ENCODE peak calls at places on chromosomes 13 and 19, in seven cellular contexts. K, S, X, L, P, V and G are unnamed samples.

GRCh38 chr13:74258951-74259350 is 124.7 kb upstream of the KLF12 start:
- DNase-seq in S (no peak), P (no peak), X (no peak), V (no peak), L (no peak), K (no peak), G (no peak)

GRCh38 chr13:29111446-29111845 is 291.3 kb downstream of the MTUS2 start:
- DNase-seq in K (no peak), V (no peak), S (no peak), X (no peak), L (no peak), P (no peak), G (no peak)

GRCh38 chr19:16605552-16605951 is 22.5 kb downstream of the MED26 start:
- DNase-seq in S (no peak), V (no peak), K (no peak), X (no peak), L (no peak), P (no peak), G (no peak)

GRCh38 chr13:93080587-93080986 is 146.0 kb upstream of the GPC6 start:
- DNase-seq in K (no peak), V (no peak), L (no peak), X (no peak), S (no peak), P (peak), G (no peak)

GRCh38 chr19:54903303-54903702 is 2.6 kb upstream of the NCR1 start:
- DNase-seq in K (no peak), S (no peak), V (no peak), X (no peak), P (no peak), L (no peak), G (no peak)

GRCh38 chr13:34738251-34739170 is 203.6 kb upstream of the NBEA start:
- DNase-seq in S (no peak), L (no peak), V (no peak), X (no peak), P (no peak), K (no peak), G (no peak)

GRCh38 chr19:40806385-40807146 is 7.6 kb downstream of the EGLN2 start:
- DNase-seq in S (peak), P (peak), V (peak), L (peak), X (peak), K (peak), G (peak)

GRCh38 chr13:27403252-27403678 is 21.2 kb upstream of the GTF3A start:
- DNase-seq in X (no peak), S (no peak), L (no peak), P (peak), K (no peak), V (no peak), G (peak)

GRCh38 chr19:1027020-1027952 is 878 bp downstream of the CNN2 start:
- DNase-seq in K (no peak), V (no peak), X (no peak), P (no peak), S (peak), L (no peak), G (no peak)

GRCh38 chr19:54164369-54165068 is 5.0 kb upstream of the LENG1 start:
- DNase-seq in L (peak), V (no peak), P (peak), S (peak), X (no peak), K (no peak), G (peak)

GRCh38 chr19:42246143-42246868 is 3.9 kb upstream of the GSK3A start:
- DNase-seq in V (peak), X (no peak), K (peak), L (no peak), S (peak), P (peak), G (peak)

GRCh38 chr13:28657784-28658538 is 969 bp upstream of the POMP start:
- DNase-seq in L (no peak), V (no peak), S (no peak), X (no peak), P (no peak), K (no peak), G (peak)

GRCh38 chr13:40677064-40677463 is 10.6 kb upstream of the FOXO1 start:
- DNase-seq in P (no peak), S (no peak), X (no peak), L (no peak), K (no peak), V (no peak), G (no peak)

GRCh38 chr19:35264281-35265125 is 4.3 kb upstream of the USF2 start:
- DNase-seq in L (no peak), X (no peak), S (no peak), P (peak), V (peak), K (no peak), G (no peak)

GRCh38 chr13:21060063-21060826 is 1.1 kb downstream of the LATS2 start:
- DNase-seq in P (peak), K (no peak), S (peak), V (peak), L (no peak), X (no peak), G (peak)

GRCh38 chr19:41089955-41090354 is 1.7 kb downstream of the CYP2A13 start:
- DNase-seq in K (no peak), P (no peak), X (no peak), S (no peak), L (no peak), V (no peak), G (no peak)

GRCh38 chr19:13806728-13807127 is 11.5 kb downstream of the ZSWIM4 start:
- DNase-seq in V (no peak), S (no peak), P (no peak), X (no peak), L (no peak), K (no peak), G (no peak)

GRCh38 chr19:14718522-14719113 is 28.8 kb downstream of the ZNF333 start:
- DNase-seq in S (no peak), L (no peak), P (no peak), K (no peak), X (no peak), V (no peak), G (no peak)

GRCh38 chr13:98240131-98240530 is 63.1 kb upstream of the RNF113B start:
- DNase-seq in K (no peak), X (no peak), P (no peak), S (no peak), V (no peak), L (no peak), G (no peak)

GRCh38 chr19:4682417-4683200 is 12.5 kb upstream of the MYDGF start:
- DNase-seq in L (no peak), V (no peak), K (no peak), X (no peak), S (no peak), P (no peak), G (no peak)

GRCh38 chr13:52405767-52406494 is at the start of gene THSD1:
- DNase-seq in S (peak), K (peak), L (no peak), P (peak), X (no peak), V (peak), G (peak)

GRCh38 chr19:11414544-11414943 is 4.6 kb downstream of the RGL3 start:
- DNase-seq in P (peak), V (no peak), S (no peak), K (no peak), L (no peak), X (no peak), G (no peak)

GRCh38 chr13:49220856-49221614 is 897 bp downstream of the MLNR start:
- DNase-seq in L (no peak), K (no peak), S (peak), V (no peak), X (no peak), P (no peak), G (no peak)